ENCODE peak calls at places on chromosomes 6 and 20, in seven cellular contexts. N is GM10248; O is A172; E is hypothalamus; P is NCI-H2171; W is HCT116; Q is activated CD4-positive, CD25-positive, alpha-beta regulatory T cell. G is an unnamed sample.

GRCh38 chr6:90677440-90677839 is 90.6 kb upstream of the MAP3K7 start:
- DNase-seq in N (no peak), Q (no peak), O (no peak), W (no peak), E (no peak), P (peak; percentile 86), G (no peak)

GRCh38 chr20:29408034-29408695 is 1849.3 kb upstream of the DEFB115 start:
- DNase-seq in Q (no peak), N (peak; percentile 17), P (no peak), O (no peak), E (no peak), W (no peak), G (no peak)

GRCh38 chr20:38888059-38888831 is 38.0 kb upstream of the FAM83D start:
- DNase-seq in P (no peak), Q (no peak), N (no peak), E (peak; percentile 48), W (no peak), O (no peak), G (no peak)

GRCh38 chr6:147944122-147944521 is 398.5 kb upstream of the SASH1 start:
- DNase-seq in E (no peak), O (no peak), P (no peak), N (no peak), Q (no peak), W (no peak), G (no peak)

GRCh38 chr20:62927128-62927705 is 912 bp upstream of the DIDO1 start:
- DNase-seq in W (no peak), N (no peak), Q (no peak), O (no peak), P (no peak), E (no peak), G (no peak)

GRCh38 chr20:62367483-62368302 is 581 bp upstream of the LAMA5 start:
- DNase-seq in O (no peak), W (no peak), N (no peak), P (peak; percentile 49), E (no peak), Q (no peak), G (no peak)

GRCh38 chr20:2705931-2706645 is 13.5 kb downstream of the EBF4 start:
- DNase-seq in P (no peak), E (no peak), N (no peak), O (no peak), W (no peak), Q (no peak), G (no peak)

GRCh38 chr6:16103708-16104107 is 25.2 kb upstream of the MYLIP start:
- DNase-seq in N (no peak), P (peak; percentile 61), O (no peak), E (no peak), Q (no peak), W (no peak), G (no peak)

GRCh38 chr6:90432408-90432775 is 135.7 kb upstream of the BACH2 start:
- DNase-seq in P (no peak), O (no peak), W (no peak), Q (no peak), N (no peak), E (no peak), G (no peak)

GRCh38 chr6:130697661-130698535 is 129.3 kb upstream of the SMLR1 start:
- DNase-seq in Q (no peak), E (no peak), P (no peak), W (peak; percentile 49), O (peak; percentile 63), N (peak; percentile 60), G (peak; percentile 25)

GRCh38 chr20:43831496-43832065 is 83.1 kb upstream of the TOX2 start:
- DNase-seq in E (no peak), P (no peak), O (no peak), W (no peak), N (no peak), Q (no peak), G (no peak)

GRCh38 chr20:17023811-17024210 is 203.0 kb upstream of the PCSK2 start:
- DNase-seq in Q (no peak), N (no peak), P (no peak), E (no peak), O (peak; percentile 14), W (no peak), G (no peak)

GRCh38 chr6:126033696-126034095 is 47.4 kb downstream of the TRMT11 start:
- DNase-seq in O (peak; percentile 81), Q (no peak), E (no peak), N (peak; percentile 21), W (no peak), P (no peak), G (peak; percentile 76)

GRCh38 chr20:54293526-54293925 is 85.6 kb downstream of the PFDN4 start:
- DNase-seq in E (no peak), Q (no peak), W (no peak), N (no peak), O (no peak), P (no peak), G (no peak)

GRCh38 chr6:91708534-91708933 is 1121.7 kb upstream of the MAP3K7 start:
- DNase-seq in Q (no peak), W (no peak), O (no peak), N (no peak), P (no peak), E (no peak), G (no peak)

GRCh38 chr20:41339957-41340326 is 679 bp upstream of the LPIN3 start:
- DNase-seq in O (peak; percentile 68), P (peak; percentile 77), W (peak; percentile 76), N (peak; percentile 88), E (peak; percentile 45), Q (peak; percentile 68), G (peak; percentile 77)

GRCh38 chr20:20824924-20825584 is 112.6 kb upstream of the RALGAPA2 start:
- DNase-seq in Q (peak; percentile 10), W (no peak), O (no peak), P (peak; percentile 30), E (peak; percentile 4), N (peak; percentile 83), G (peak; percentile 53)

GRCh38 chr6:19754686-19755085 is 82.5 kb upstream of the ID4 start:
- DNase-seq in E (no peak), N (no peak), Q (no peak), W (no peak), P (no peak), O (no peak), G (no peak)

GRCh38 chr6:21496275-21496674 is 97.3 kb upstream of the SOX4 start:
- DNase-seq in W (no peak), E (no peak), P (no peak), Q (no peak), O (no peak), N (no peak), G (no peak)

GRCh38 chr6:142474446-142475289 is 172.9 kb downstream of the ADGRG6 start:
- DNase-seq in O (peak; percentile 59), P (peak; percentile 37), Q (no peak), N (peak; percentile 38), W (peak; percentile 77), E (no peak), G (peak; percentile 28)

GRCh38 chr6:107634147-107635057 is 144.5 kb downstream of the SOBP start:
- DNase-seq in W (no peak), P (no peak), N (no peak), E (no peak), O (no peak), Q (no peak), G (no peak)

GRCh38 chr6:68693271-68693670 is 58.2 kb downstream of the ADGRB3 start:
- DNase-seq in E (no peak), O (no peak), Q (no peak), N (no peak), W (no peak), P (no peak), G (no peak)

GRCh38 chr6:147648936-147649335 is 140.4 kb downstream of the SAMD5 start:
- DNase-seq in N (no peak), E (no peak), W (no peak), O (no peak), Q (no peak), P (no peak), G (no peak)

GRCh38 chr20:45353746-45354145 is 5.5 kb upstream of the SDC4 start:
- DNase-seq in W (no peak), N (no peak), E (no peak), O (no peak), P (no peak), Q (no peak), G (no peak)

GRCh38 chr6:169155481-169155880 is 98.2 kb downstream of the THBS2 start:
- DNase-seq in N (no peak), W (no peak), E (no peak), Q (no peak), P (no peak), O (no peak), G (no peak)

GRCh38 chr6:40353197-40353966 is 233.8 kb downstream of the LRFN2 start:
- DNase-seq in Q (no peak), E (no peak), P (no peak), W (no peak), O (no peak), N (no peak), G (no peak)

GRCh38 chr6:166277021-166277420 is 31.2 kb downstream of the PRR18 start:
- DNase-seq in W (no peak), P (no peak), O (no peak), N (no peak), Q (no peak), E (peak; percentile 77), G (no peak)

GRCh38 chr20:25676164-25676809 is 20.4 kb downstream of the ZNF337 start:
- DNase-seq in W (no peak), Q (no peak), P (no peak), O (no peak), N (no peak), E (no peak), G (no peak)

GRCh38 chr6:25311251-25311910 is 32.2 kb downstream of the CARMIL1 start:
- DNase-seq in P (no peak), O (peak; percentile 81), W (peak; percentile 60), N (no peak), E (no peak), Q (no peak), G (peak; percentile 10)

GRCh38 chr6:15280023-15280422 is 34.2 kb downstream of the JARID2 start:
- DNase-seq in E (no peak), Q (no peak), W (no peak), N (no peak), O (no peak), P (no peak), G (no peak)

GRCh38 chr6:33863723-33864440 is 60.1 kb upstream of the MLN start:
- DNase-seq in W (no peak), E (no peak), P (no peak), O (no peak), Q (no peak), N (no peak), G (no peak)

GRCh38 chr20:34798328-34798727 is 27.1 kb downstream of the NCOA6 start:
- DNase-seq in N (no peak), O (no peak), E (no peak), P (no peak), W (no peak), Q (no peak), G (no peak)

GRCh38 chr6:2938632-2939083 is 32.7 kb downstream of the SERPINB6 start:
- DNase-seq in E (no peak), P (no peak), Q (no peak), N (no peak), O (no peak), W (peak; percentile 86), G (peak; percentile 83)

GRCh38 chr6:106134906-106135634 is 48.9 kb downstream of the PRDM1 start:
- DNase-seq in P (no peak), O (peak; percentile 83), W (peak; percentile 56), N (no peak), E (no peak), Q (no peak), G (peak; percentile 48)

GRCh38 chr20:22842793-22843192 is 192.3 kb upstream of the SSTR4 start:
- DNase-seq in Q (no peak), N (no peak), W (no peak), E (no peak), O (no peak), P (no peak), G (no peak)

GRCh38 chr20:45377191-45377775 is 842 bp downstream of the TP53TG5 start:
- DNase-seq in W (no peak), O (no peak), Q (no peak), P (no peak), E (no peak), N (no peak), G (no peak)